ENCODE peak calls at places on chromosome 10, in ten cellular contexts. X is ascending aorta, C is lung, N is vagina, Q is DMS53, H is GM03348, V is heart right ventricle, A is GM10248, E is GM23248, Z is NAMALWA. F is an unnamed sample.
A peak's percentile ranks its signal among the peaks of the same experiment; 100 is the strongest.

GRCh38 chr10:115093286-115093775 is at the start of gene ATRNL1:
- DNase-seq in Q (peak; percentile 85), C (no peak), H (peak; percentile 63), Z (no peak), A (peak; percentile 47), V (peak; percentile 13), X (no peak), N (no peak), E (peak; percentile 49), F (peak; percentile 93)

GRCh38 chr10:79937661-79938226 is 11.2 kb downstream of the SFTPD start:
- DNase-seq in A (no peak), Q (no peak), N (peak; percentile 71), H (no peak), C (peak; percentile 24), E (no peak), X (no peak), Z (no peak), V (no peak), F (no peak)

GRCh38 chr10:69874464-69874863 is 72.8 kb downstream of the COL13A1 start:
- DNase-seq in C (no peak), A (no peak), X (no peak), Z (no peak), Q (peak; percentile 17), E (peak; percentile 85), H (peak; percentile 80), N (no peak), V (no peak), F (no peak)

GRCh38 chr10:1120761-1121160 is 64.6 kb downstream of the WDR37 start:
- DNase-seq in H (no peak), Q (no peak), A (no peak), X (no peak), V (no peak), Z (no peak), C (no peak), N (peak; percentile 69), E (no peak), F (no peak)

GRCh38 chr10:24974978-24975377 is 22.6 kb upstream of the PRTFDC1 start:
- DNase-seq in E (peak; percentile 90), Z (no peak), N (no peak), A (no peak), Q (no peak), H (peak; percentile 78), C (no peak), X (no peak), V (peak; percentile 48), F (no peak)

GRCh38 chr10:11450427-11450826 is 161.0 kb downstream of the USP6NL start:
- DNase-seq in C (no peak), Z (no peak), E (no peak), X (no peak), V (no peak), A (no peak), H (no peak), N (no peak), Q (no peak), F (no peak)

GRCh38 chr10:114491419-114491818 is 87.1 kb upstream of the AFAP1L2 start:
- DNase-seq in C (no peak), Z (no peak), N (no peak), H (no peak), Q (no peak), V (no peak), A (no peak), X (no peak), E (no peak), F (no peak)

GRCh38 chr10:14184841-14185500 is 145.8 kb downstream of the FRMD4A start:
- DNase-seq in V (no peak), X (no peak), C (no peak), Z (peak; percentile 80), A (peak; percentile 61), H (no peak), N (no peak), Q (peak; percentile 71), E (no peak), F (no peak)

GRCh38 chr10:60353519-60354258 is 36.0 kb downstream of the ANK3 start:
- DNase-seq in X (no peak), Z (no peak), N (no peak), E (no peak), C (no peak), A (no peak), H (no peak), V (peak; percentile 16), Q (no peak), F (no peak)

GRCh38 chr10:1366277-1366676 is 310.1 kb downstream of the WDR37 start:
- DNase-seq in V (no peak), E (no peak), Z (no peak), A (no peak), H (peak; percentile 2), X (no peak), C (no peak), N (no peak), Q (no peak), F (peak; percentile 14)

GRCh38 chr10:89080660-89081059 is 90.1 kb downstream of the FAS start:
- DNase-seq in Z (no peak), X (no peak), E (peak; percentile 40), C (no peak), H (no peak), V (no peak), N (no peak), Q (no peak), A (no peak), F (no peak)

GRCh38 chr10:2097937-2098336 is 360.6 kb upstream of the ADARB2 start:
- DNase-seq in V (no peak), Q (no peak), N (no peak), C (no peak), E (no peak), A (no peak), Z (no peak), X (no peak), H (no peak), F (no peak)

GRCh38 chr10:132593900-132594876 is 56.6 kb downstream of the INPP5A start:
- DNase-seq in A (peak; percentile 81), C (no peak), Z (peak; percentile 78), H (no peak), X (no peak), N (no peak), E (no peak), V (no peak), Q (no peak), F (no peak)

GRCh38 chr10:104559935-104560334 is 81.2 kb upstream of the SORCS3 start:
- DNase-seq in A (no peak), N (peak; percentile 78), E (peak; percentile 44), Q (no peak), C (no peak), H (no peak), X (no peak), V (no peak), Z (no peak), F (no peak)

GRCh38 chr10:101774589-101775272 is 1.2 kb downstream of the FGF8 start:
- DNase-seq in X (no peak), N (no peak), H (no peak), Z (no peak), E (peak; percentile 25), A (peak; percentile 33), C (no peak), Q (no peak), V (no peak), F (peak; percentile 37)

GRCh38 chr10:129614341-129614740 is 147.3 kb downstream of the MGMT start:
- DNase-seq in H (no peak), E (peak; percentile 2), A (no peak), Q (no peak), X (no peak), N (peak; percentile 34), C (no peak), V (no peak), Z (no peak), F (no peak)

GRCh38 chr10:20100157-20100556 is 283.9 kb downstream of the PLXDC2 start:
- DNase-seq in Z (no peak), C (no peak), E (peak; percentile 12), Q (peak; percentile 66), V (peak; percentile 11), A (no peak), N (no peak), H (no peak), X (no peak), F (peak; percentile 4)

GRCh38 chr10:100022403-100022802 is 12.7 kb upstream of the DNMBP start:
- DNase-seq in E (peak; percentile 29), A (no peak), X (no peak), N (no peak), Q (peak; percentile 47), V (no peak), Z (no peak), C (no peak), H (no peak), F (no peak)

GRCh38 chr10:89025453-89025852 is 34.9 kb downstream of the FAS start:
- DNase-seq in V (no peak), E (no peak), X (no peak), N (no peak), Q (no peak), Z (no peak), C (no peak), A (no peak), H (no peak), F (no peak)

GRCh38 chr10:5485290-5485689 is 14.1 kb downstream of the CALML5 start:
- DNase-seq in Q (no peak), N (no peak), V (no peak), X (no peak), A (no peak), H (no peak), C (no peak), Z (no peak), E (no peak), F (no peak)

GRCh38 chr10:79219276-79219957 is 127.9 kb upstream of the PPIF start:
- DNase-seq in A (no peak), Z (no peak), E (peak; percentile 46), V (no peak), C (no peak), N (no peak), X (no peak), H (no peak), Q (no peak), F (no peak)

GRCh38 chr10:86773486-86773885 is 17.1 kb downstream of the BMPR1A start:
- DNase-seq in N (no peak), Q (no peak), C (no peak), Z (no peak), A (no peak), H (no peak), V (no peak), X (no peak), E (no peak), F (no peak)

GRCh38 chr10:118926903-118927302 is 102.6 kb upstream of the NANOS1 start:
- DNase-seq in A (no peak), N (peak; percentile 70), Z (no peak), X (no peak), V (no peak), H (no peak), Q (no peak), E (no peak), C (no peak), F (no peak)

GRCh38 chr10:78977761-78978305 is 90.9 kb upstream of the ZMIZ1 start:
- DNase-seq in N (peak; percentile 96), Z (no peak), V (peak; percentile 32), Q (no peak), H (peak; percentile 88), X (no peak), A (no peak), E (peak; percentile 92), C (peak; percentile 67), F (no peak)

GRCh38 chr10:6274504-6274903 is 71.8 kb downstream of the PFKFB3 start:
- DNase-seq in V (no peak), E (no peak), N (no peak), Q (no peak), H (no peak), X (no peak), C (no peak), A (no peak), Z (no peak), F (no peak)

GRCh38 chr10:118967160-118967559 is 62.4 kb upstream of the NANOS1 start:
- DNase-seq in N (peak; percentile 37), E (no peak), Z (no peak), H (no peak), V (no peak), X (no peak), C (no peak), Q (no peak), A (no peak), F (no peak)

GRCh38 chr10:119328222-119328621 is 120.9 kb downstream of the GRK5 start:
- DNase-seq in Z (no peak), C (no peak), H (no peak), Q (no peak), V (no peak), N (no peak), A (no peak), X (no peak), E (no peak), F (no peak)

GRCh38 chr10:6050801-6051445 is 11.2 kb downstream of the IL2RA start:
- DNase-seq in E (peak; percentile 72), Z (peak; percentile 93), X (peak; percentile 30), N (peak; percentile 92), V (peak; percentile 69), H (peak; percentile 60), C (peak; percentile 54), A (peak; percentile 82), Q (peak; percentile 85), F (peak; percentile 31)